ENCODE peak calls at places on chromosomes 5 and 9, in seven cellular contexts. H is OCI-LY7, E is GM23248, F is HCT116, I is SK-N-SH, J is GM23338, N is neural progenitor cell. L is an unnamed sample.

GRCh38 chr9:104856413-104856941 is 71.5 kb downstream of the ABCA1 start:
- DNase-seq in H (no peak), E (peak), F (no peak), I (no peak), J (no peak), N (peak), L (peak)

GRCh38 chr9:104740596-104740995 is 6.9 kb upstream of the NIPSNAP3A start:
- DNase-seq in H (no peak), E (peak), F (no peak), I (no peak), J (no peak), N (no peak), L (no peak)

GRCh38 chr9:115411993-115412452 is 294.1 kb upstream of the TNC start:
- DNase-seq in H (no peak), E (peak), F (no peak), I (no peak), J (no peak), N (no peak), L (no peak)

GRCh38 chr5:142826741-142827492 is 56.7 kb downstream of the ARHGAP26 start:
- DNase-seq in H (no peak), E (peak), F (peak), I (no peak), J (no peak), N (no peak), L (no peak)

GRCh38 chr5:131976414-131977211 is 31.1 kb upstream of the MEIKIN start:
- DNase-seq in H (no peak), E (no peak), F (no peak), I (no peak), J (no peak), N (no peak), L (no peak)

GRCh38 chr9:133609311-133610098 is at the start of gene FAM163B:
- DNase-seq in H (no peak), E (peak), F (no peak), I (peak), J (peak), N (peak), L (peak)

GRCh38 chr5:119269061-119269579 is 86.7 kb upstream of the TNFAIP8 start:
- DNase-seq in H (peak), E (peak), F (peak), I (peak), J (peak), N (peak), L (peak)

GRCh38 chr5:56659991-56660390 is 155.4 kb upstream of the MAP3K1 start:
- DNase-seq in H (no peak), E (no peak), F (no peak), I (no peak), J (no peak), N (no peak), L (no peak)

GRCh38 chr5:89857790-89858189 is 551.8 kb downstream of the CETN3 start:
- DNase-seq in H (no peak), E (no peak), F (no peak), I (no peak), J (no peak), N (no peak), L (no peak)

GRCh38 chr5:111782171-111782570 is 25.2 kb upstream of the NREP start:
- DNase-seq in H (no peak), E (peak), F (no peak), I (no peak), J (no peak), N (no peak), L (no peak)

GRCh38 chr5:122077451-122078115 is 476 bp downstream of the LOX start:
- DNase-seq in H (no peak), E (peak), F (no peak), I (peak), J (peak), N (peak), L (peak)

GRCh38 chr5:168661593-168662485 is 82.7 kb upstream of the PANK3 start:
- DNase-seq in H (no peak), E (no peak), F (no peak), I (no peak), J (no peak), N (no peak), L (no peak)

GRCh38 chr5:172534229-172535169 is 80.2 kb upstream of the SH3PXD2B start:
- DNase-seq in H (no peak), E (peak), F (peak), I (no peak), J (no peak), N (no peak), L (no peak)

GRCh38 chr9:75231167-75231566 is 142.9 kb downstream of the OSTF1 start:
- DNase-seq in H (no peak), E (no peak), F (no peak), I (no peak), J (no peak), N (no peak), L (no peak)

GRCh38 chr9:4887556-4887955 is 94.8 kb downstream of the RCL1 start:
- DNase-seq in H (no peak), E (peak), F (no peak), I (no peak), J (no peak), N (no peak), L (no peak)

GRCh38 chr5:123835421-123835820 is 323.4 kb downstream of the CSNK1G3 start:
- DNase-seq in H (no peak), E (no peak), F (no peak), I (no peak), J (no peak), N (no peak), L (no peak)

GRCh38 chr5:132647473-132647872 is 10.5 kb upstream of the IL13 start:
- DNase-seq in H (no peak), E (no peak), F (no peak), I (no peak), J (no peak), N (no peak), L (no peak)

GRCh38 chr5:335740-336038 is 14.2 kb downstream of the AHRR start:
- DNase-seq in H (no peak), E (no peak), F (no peak), I (no peak), J (no peak), N (no peak), L (no peak)

GRCh38 chr5:93891491-93892480 is 150.4 kb upstream of the POU5F2 start:
- DNase-seq in H (no peak), E (no peak), F (no peak), I (no peak), J (no peak), N (peak), L (no peak)

GRCh38 chr5:56264417-56265025 is 31.4 kb upstream of the ANKRD55 start:
- DNase-seq in H (peak), E (peak), F (peak), I (peak), J (peak), N (peak), L (peak)

DNA sequence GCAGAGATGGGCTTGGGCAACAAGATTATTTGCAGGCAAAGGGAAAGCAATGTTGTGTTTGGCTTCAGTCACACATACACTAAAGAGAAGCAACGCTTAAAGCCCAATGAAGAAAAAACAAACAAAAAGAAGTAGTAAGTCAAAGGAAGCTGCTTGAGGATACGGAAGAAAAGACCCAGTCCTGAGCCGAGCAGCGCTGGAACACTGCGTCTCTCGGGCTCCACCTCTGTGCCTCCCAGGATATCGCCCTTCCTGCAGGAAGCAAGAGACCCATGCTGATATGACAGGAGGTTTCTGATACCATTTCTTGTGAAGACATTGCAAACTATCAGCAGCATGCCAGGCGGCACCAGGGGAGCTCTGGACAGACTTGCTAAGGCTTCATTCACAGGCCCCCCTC is 9.9 kb downstream of the GNAQ start:
- DNase-seq in H (no peak), E (no peak), F (no peak), I (no peak), J (peak), N (peak), L (peak)
- H3K4me3 ChIP-seq in H (no peak), E (no peak), F (no peak), I (no peak), J (no peak), N (no peak), L (no peak)

DNA sequence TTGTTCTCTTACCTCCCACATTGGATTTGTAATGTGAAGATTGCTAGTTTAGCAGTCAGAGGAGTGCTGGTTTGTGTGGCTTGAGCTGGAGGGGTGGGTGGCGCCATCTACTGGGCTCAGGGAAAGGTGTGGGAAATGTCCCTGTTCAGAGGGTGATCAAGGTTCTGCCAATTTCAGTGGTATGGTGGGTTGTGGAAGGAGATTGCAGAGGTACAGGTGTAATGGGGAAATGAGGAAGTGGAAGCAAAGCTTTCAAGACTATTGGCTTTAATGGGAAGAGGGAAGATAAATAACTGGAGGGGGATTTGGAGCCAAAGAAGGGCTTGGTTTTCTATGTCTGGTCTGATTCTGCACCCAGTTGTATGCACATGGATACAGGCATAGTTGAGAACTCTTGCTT is 76.4 kb downstream of the OSMR start:
- DNase-seq in H (peak), E (peak), F (peak), I (peak), J (peak), N (peak), L (peak)
- TF ChIP-seq EZH2phosphoT487 in H (no peak), E (no peak), F (no peak), I (no peak), J (no peak), N (no peak), L (no peak)

GRCh38 chr9:109372246-109372645 is 51.4 kb upstream of the EPB41L4B start:
- DNase-seq in H (no peak), E (no peak), F (no peak), I (no peak), J (no peak), N (no peak), L (no peak)
- H3K27ac ChIP-seq in H (no peak), E (no peak), F (no peak), I (no peak), J (no peak), N (no peak), L (no peak)

GRCh38 chr5:179822059-179822432 is 1.3 kb downstream of the SQSTM1 start:
- DNase-seq in H (no peak), E (no peak), F (no peak), I (no peak), J (no peak), N (no peak), L (no peak)

GRCh38 chr5:179824745-179825112 is 4.0 kb downstream of the SQSTM1 start:
- DNase-seq in H (no peak), E (no peak), F (no peak), I (peak), J (no peak), N (no peak), L (peak)

GRCh38 chr5:179825655-179826182 is 5.0 kb downstream of the SQSTM1 start:
- DNase-seq in H (no peak), E (peak), F (no peak), I (peak), J (no peak), N (no peak), L (no peak)

GRCh38 chr5:179822444-179822990 is 1.8 kb downstream of the SQSTM1 start:
- DNase-seq in H (no peak), E (peak), F (no peak), I (no peak), J (no peak), N (no peak), L (no peak)

DNA sequence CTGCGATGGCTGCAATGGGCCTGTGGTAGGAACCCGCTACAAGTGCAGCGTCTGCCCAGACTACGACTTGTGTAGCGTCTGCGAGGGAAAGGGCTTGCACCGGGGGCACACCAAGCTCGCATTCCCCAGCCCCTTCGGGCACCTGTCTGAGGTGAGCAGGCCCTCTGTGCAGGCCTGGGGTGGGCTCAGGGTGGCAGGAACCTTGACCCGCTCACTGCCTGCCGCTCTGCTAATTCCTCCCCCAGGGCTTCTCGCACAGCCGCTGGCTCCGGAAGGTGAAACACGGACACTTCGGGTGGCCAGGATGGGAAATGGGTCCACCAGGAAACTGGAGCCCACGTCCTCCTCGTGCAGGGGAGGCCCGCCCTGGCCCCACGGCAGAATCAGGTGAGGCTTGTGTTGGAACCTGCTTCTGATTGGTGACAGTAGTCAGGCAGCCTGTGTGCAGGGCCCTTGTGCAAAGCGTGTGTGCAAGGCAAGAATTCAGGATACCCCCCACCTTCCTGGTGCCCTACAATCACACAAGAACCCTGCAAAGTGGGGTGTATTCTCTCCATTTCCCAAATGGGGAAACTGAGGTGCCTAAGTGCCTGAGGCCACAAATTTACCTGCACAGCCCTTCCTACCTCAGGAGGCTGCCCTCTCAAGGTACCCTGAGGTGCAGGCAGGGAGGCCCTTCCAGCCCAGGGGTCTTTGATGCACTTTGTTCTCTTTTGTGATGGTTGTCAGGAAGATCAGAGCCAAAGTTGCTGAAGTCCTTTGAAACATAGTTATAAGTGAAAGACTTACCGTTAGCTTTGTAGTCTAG is 3.4 kb downstream of the SQSTM1 start:
- DNase-seq in H (no peak), E (no peak), F (no peak), I (no peak), J (no peak), N (no peak), L (no peak)
- H3K4me3 ChIP-seq in H (no peak), E (no peak), F (no peak), I (no peak), J (no peak), N (no peak), L (no peak)

GRCh38 chr9:83062011-83062652 is 810 bp downstream of the RASEF start:
- DNase-seq in H (no peak), E (peak), F (no peak), I (peak), J (peak), N (peak), L (peak)
- TF ChIP-seq EZH2phosphoT487 in H (no peak), E (no peak), F (no peak), I (no peak), J (no peak), N (no peak), L (no peak)

GRCh38 chr9:12715268-12715667 is 22.1 kb downstream of the TYRP1 start:
- DNase-seq in H (no peak), E (no peak), F (no peak), I (no peak), J (no peak), N (no peak), L (no peak)

GRCh38 chr9:12716823-12717222 is 23.6 kb downstream of the TYRP1 start:
- DNase-seq in H (no peak), E (peak), F (no peak), I (no peak), J (no peak), N (no peak), L (no peak)

GRCh38 chr9:12708562-12709298 is 15.5 kb downstream of the TYRP1 start:
- DNase-seq in H (no peak), E (peak), F (peak), I (no peak), J (no peak), N (no peak), L (peak)

GRCh38 chr9:12717907-12718306 is 24.7 kb downstream of the TYRP1 start:
- DNase-seq in H (no peak), E (no peak), F (no peak), I (no peak), J (no peak), N (no peak), L (no peak)

DNA sequence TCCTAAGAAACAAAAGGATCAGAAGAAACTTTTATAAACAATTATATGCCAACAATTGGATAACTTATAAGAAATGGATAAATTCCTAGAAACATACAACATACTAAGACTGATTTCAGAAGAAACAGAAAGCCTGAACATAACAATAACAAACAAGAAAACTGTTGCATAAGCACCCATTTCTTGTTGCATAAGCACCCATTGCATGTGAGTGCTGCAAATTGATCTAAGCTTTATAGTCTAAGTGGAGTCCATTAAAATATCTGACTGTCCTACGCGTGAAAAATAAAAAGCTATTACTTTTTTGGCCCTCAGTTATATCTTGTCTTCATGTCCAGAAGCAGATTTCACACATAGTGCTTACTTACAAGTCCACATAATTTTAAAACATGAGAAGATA is 19.3 kb downstream of the TYRP1 start:
- DNase-seq in H (no peak), E (no peak), F (no peak), I (no peak), J (no peak), N (no peak), L (no peak)
- H3K27ac ChIP-seq in H (no peak), E (no peak), F (no peak), I (no peak), J (no peak), N (no peak), L (no peak)

DNA sequence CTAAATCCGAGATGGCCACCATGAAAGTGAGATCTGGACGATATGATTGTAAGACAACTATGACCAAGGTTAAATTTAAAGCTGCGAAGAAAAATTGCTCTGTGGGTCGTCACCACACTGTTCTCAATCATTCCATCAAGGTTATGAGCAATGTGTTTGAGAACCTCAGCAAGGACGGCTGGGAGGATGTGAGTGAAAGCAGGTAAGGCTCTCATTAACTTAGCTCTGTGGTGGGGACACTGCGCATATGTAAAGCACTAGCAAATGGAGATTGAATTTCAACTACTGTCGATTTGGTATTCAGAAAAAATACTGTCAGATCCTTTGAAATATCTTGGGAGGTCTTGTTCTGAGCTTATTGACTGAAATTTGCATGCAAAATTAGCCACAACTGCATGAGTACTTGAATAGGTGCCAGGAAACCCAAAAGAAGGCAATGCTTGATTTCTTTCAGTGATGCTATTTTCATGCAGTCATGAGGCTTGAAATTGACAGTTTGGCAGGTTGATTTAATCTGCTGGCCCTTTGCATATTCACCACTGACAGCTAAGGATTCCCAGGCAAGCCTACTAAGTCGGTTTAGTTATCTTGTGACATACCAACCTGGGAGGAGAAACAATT is 183.9 kb upstream of the SH3GL2 start:
- DNase-seq in H (no peak), E (no peak), F (no peak), I (no peak), J (peak), N (no peak), L (no peak)
- H3K4me3 ChIP-seq in H (no peak), E (no peak), F (no peak), I (no peak), J (peak), N (no peak), L (no peak)

GRCh38 chr5:10059611-10060379 is 189.9 kb downstream of the ATPSCKMT start:
- DNase-seq in H (no peak), E (no peak), F (no peak), I (no peak), J (peak), N (no peak), L (no peak)
- TF ChIP-seq EZH2phosphoT487 in H (no peak), E (no peak), F (no peak), I (no peak), J (no peak), N (no peak), L (no peak)

GRCh38 chr5:79130781-79131180 is 19.2 kb downstream of the BHMT start:
- DNase-seq in H (no peak), E (no peak), F (no peak), I (peak), J (peak), N (no peak), L (no peak)

GRCh38 chr5:79133121-79133656 is 21.6 kb downstream of the BHMT start:
- DNase-seq in H (peak), E (peak), F (peak), I (peak), J (peak), N (peak), L (peak)

GRCh38 chr5:79135790-79136553 is 24.4 kb downstream of the BHMT start:
- DNase-seq in H (no peak), E (no peak), F (no peak), I (no peak), J (no peak), N (no peak), L (no peak)

GRCh38 chr5:79136618-79137017 is 25.0 kb downstream of the BHMT start:
- DNase-seq in H (no peak), E (no peak), F (no peak), I (no peak), J (no peak), N (no peak), L (no peak)

GRCh38 chr5:79133657-79134451 is 22.2 kb downstream of the BHMT start:
- DNase-seq in H (peak), E (peak), F (peak), I (peak), J (peak), N (peak), L (peak)
- H3K27ac ChIP-seq in H (no peak), E (peak), F (peak), I (peak), J (peak), N (no peak), L (peak)

GRCh38 chr5:19406576-19407365 is 581.2 kb downstream of the CDH18 start:
- DNase-seq in H (no peak), E (no peak), F (no peak), I (no peak), J (no peak), N (no peak), L (no peak)
- H3K4me3 ChIP-seq in H (no peak), E (no peak), F (no peak), I (no peak), J (no peak), N (no peak), L (no peak)

L was measured in hepatocyte.